ENCODE peak calls at places on chromosomes 2 and 18, in ten cellular contexts. Y is cardiac fibroblast, Z is mucosa of descending colon, A is breast epithelium, X is IMR-90, I is thyroid gland, J is tibial nerve, Q is epithelial cell of esophagus, U is BJ, F is fibroblast of lung. T is an unnamed sample.

GRCh38 chr18:34222396-34223163 is 2.1 kb downstream of the NOL4 start:
- DNase-seq in Y (peak; percentile 1), Z (peak; percentile 56), A (no peak), X (no peak), I (peak; percentile 55), J (no peak), Q (peak; percentile 25), U (no peak), F (peak; percentile 25), T (peak; percentile 64)

GRCh38 chr2:136257893-136258292 is 139.9 kb upstream of the CXCR4 start:
- DNase-seq in Y (no peak), Z (no peak), A (no peak), X (no peak), I (no peak), J (no peak), Q (no peak), U (no peak), F (no peak), T (no peak)

GRCh38 chr2:168686485-168687191 is 115.8 kb upstream of the NOSTRIN start:
- DNase-seq in Y (peak; percentile 39), Z (no peak), A (no peak), X (peak; percentile 37), I (no peak), J (no peak), Q (peak; percentile 40), U (no peak), F (peak; percentile 77), T (no peak)

GRCh38 chr2:38178556-38179419 is 102.8 kb upstream of the CYP1B1 start:
- DNase-seq in Y (peak; percentile 95), Z (no peak), A (no peak), X (peak; percentile 68), I (no peak), J (no peak), Q (peak; percentile 50), U (peak; percentile 56), F (peak; percentile 91), T (no peak)

GRCh38 chr2:110867078-110867477 is 134.7 kb downstream of the ACOXL start:
- DNase-seq in Y (no peak), Z (no peak), A (no peak), X (no peak), I (no peak), J (no peak), Q (no peak), U (no peak), F (no peak), T (no peak)

GRCh38 chr2:127196998-127197397 is 23.1 kb downstream of the CYP27C1 start:
- DNase-seq in Y (no peak), Z (no peak), A (no peak), X (no peak), I (no peak), J (no peak), Q (no peak), U (no peak), F (no peak), T (no peak)

GRCh38 chr2:213834746-213835145 is 550.5 kb downstream of the SPAG16 start:
- DNase-seq in Y (peak; percentile 23), Z (no peak), A (no peak), X (peak; percentile 19), I (no peak), J (no peak), Q (no peak), U (peak; percentile 52), F (no peak), T (no peak)

GRCh38 chr18:33372442-33372841 is 68.1 kb downstream of the CCDC178 start:
- DNase-seq in Y (no peak), Z (no peak), A (no peak), X (no peak), I (no peak), J (no peak), Q (peak; percentile 2), U (no peak), F (peak; percentile 17), T (no peak)

GRCh38 chr18:45777393-45777792 is 48.1 kb upstream of the SIGLEC15 start:
- DNase-seq in Y (peak; percentile 77), Z (no peak), A (no peak), X (peak; percentile 96), I (no peak), J (no peak), Q (peak; percentile 41), U (peak; percentile 91), F (peak; percentile 96), T (no peak)

GRCh38 chr18:63603772-63604171 is 16.6 kb downstream of the SERPINB13 start:
- DNase-seq in Y (no peak), Z (no peak), A (no peak), X (peak; percentile 12), I (no peak), J (no peak), Q (peak; percentile 88), U (no peak), F (peak; percentile 32), T (no peak)

GRCh38 chr18:38427234-38427633 is 861.6 kb upstream of the CELF4 start:
- DNase-seq in Y (no peak), Z (no peak), A (no peak), X (no peak), I (no peak), J (no peak), Q (no peak), U (no peak), F (no peak), T (no peak)

GRCh38 chr2:128790541-128790944 is 471.9 kb upstream of the HS6ST1 start:
- DNase-seq in Y (no peak), Z (no peak), A (no peak), X (no peak), I (peak; percentile 41), J (no peak), Q (no peak), U (no peak), F (no peak), T (no peak)
- H3K4me3 ChIP-seq in Y (no peak overlapping the region), Z (no peak overlapping the region), A (no peak overlapping the region), X (no peak overlapping the region), I (no peak overlapping the region), J (no peak overlapping the region), Q (no peak overlapping the region), U (no peak overlapping the region), F (no peak overlapping the region), T (no peak overlapping the region)

GRCh38 chr2:174334781-174335604 is at the start of gene SP9:
- DNase-seq in Y (no peak), Z (no peak), A (no peak), X (peak; percentile 46), I (no peak), J (no peak), Q (peak; percentile 54), U (no peak), F (peak; percentile 71), T (no peak)

GRCh38 chr2:174338155-174338495 is 3.4 kb downstream of the SP9 start:
- DNase-seq in Y (no peak), Z (no peak), A (no peak), X (no peak), I (no peak), J (no peak), Q (no peak), U (no peak), F (no peak), T (no peak)

GRCh38 chr2:174335605-174336402 is 1.1 kb downstream of the SP9 start:
- DNase-seq in Y (no peak), Z (peak; percentile 54), A (no peak), X (no peak), I (no peak), J (no peak), Q (no peak), U (no peak), F (peak; percentile 42), T (no peak)

GRCh38 chr2:174337337-174338154 is 2.8 kb downstream of the SP9 start:
- DNase-seq in Y (no peak), Z (no peak), A (no peak), X (no peak), I (no peak), J (no peak), Q (peak; percentile 38), U (no peak), F (peak; percentile 60), T (no peak)

GRCh38 chr2:174336403-174337336 is 1.9 kb downstream of the SP9 start:
- DNase-seq in Y (no peak), Z (peak; percentile 70), A (no peak), X (no peak), I (peak; percentile 54), J (no peak), Q (peak; percentile 53), U (no peak), F (no peak), T (peak; percentile 73)
- TF ChIP-seq CTCF in Y (no peak), Z (peak; percentile 8), A (no peak), X (peak; percentile 9), I (peak; percentile 20), J (no peak), Q (no peak), U (no peak), F (no peak), T (no peak)

GRCh38 chr2:200777275-200777674 is 34.4 kb upstream of the BZW1 start:
- DNase-seq in Y (no peak), Z (no peak), A (no peak), X (no peak), I (no peak), J (no peak), Q (peak; percentile 46), U (no peak), F (no peak), T (no peak)

GRCh38 chr2:200770847-200771246 is 40.9 kb upstream of the BZW1 start:
- DNase-seq in Y (no peak), Z (no peak), A (no peak), X (no peak), I (no peak), J (no peak), Q (peak; percentile 52), U (no peak), F (no peak), T (no peak)

GRCh38 chr2:200772620-200773019 is 39.1 kb upstream of the BZW1 start:
- DNase-seq in Y (no peak), Z (no peak), A (no peak), X (no peak), I (no peak), J (no peak), Q (no peak), U (no peak), F (no peak), T (no peak)

GRCh38 chr2:200774920-200775319 is 36.8 kb upstream of the BZW1 start:
- DNase-seq in Y (no peak), Z (no peak), A (no peak), X (no peak), I (no peak), J (no peak), Q (no peak), U (no peak), F (no peak), T (no peak)

GRCh38 chr2:200773083-200773482 is 38.6 kb upstream of the BZW1 start:
- DNase-seq in Y (no peak), Z (no peak), A (no peak), X (no peak), I (no peak), J (no peak), Q (no peak), U (no peak), F (no peak), T (no peak)
- H3K4me3 ChIP-seq in Y (no peak overlapping the region), Z (no peak overlapping the region), A (no peak overlapping the region), X (no peak overlapping the region), I (no peak overlapping the region), J (no peak overlapping the region), Q (no peak overlapping the region), U (no peak overlapping the region), F (no peak overlapping the region), T (no peak overlapping the region)

GRCh38 chr2:122635649-122636496 is 880.4 kb downstream of the TSN start:
- DNase-seq in Y (peak; percentile 20), Z (no peak), A (no peak), X (no peak), I (no peak), J (no peak), Q (peak; percentile 77), U (no peak), F (peak; percentile 27), T (no peak)
- TF ChIP-seq CTCF in Y (no peak), Z (no peak), A (no peak), X (no peak), I (no peak), J (no peak), Q (no peak), U (no peak), F (no peak), T (no peak)

T was measured in upper lobe of right lung.